ENCODE peak calls at places on chromosome 1, in five cellular contexts. One of them, this sample, is unnamed.

GRCh38 chr1:231691618-231692259 is 65.1 kb downstream of the DISC1 start:
- DNase-seq in WTC11: peak
- DNase-seq in GM10248: no peak
- DNase-seq in Panc1: peak
- DNase-seq in activated T-cell treated with anti-CD3 and anti-CD28 coated beads for 1 hour: no peak
- DNase-seq in this sample: no peak

GRCh38 chr1:222976453-222976852 is 161.6 kb downstream of the DISP1 start:
- DNase-seq in WTC11: no peak
- DNase-seq in GM10248: no peak
- DNase-seq in Panc1: no peak
- DNase-seq in activated T-cell treated with anti-CD3 and anti-CD28 coated beads for 1 hour: no peak
- DNase-seq in this sample: no peak

GRCh38 chr1:52635321-52636089 is 2.5 kb downstream of the SHISAL2A start:
- DNase-seq in WTC11: no peak
- DNase-seq in GM10248: no peak
- DNase-seq in Panc1: no peak
- DNase-seq in activated T-cell treated with anti-CD3 and anti-CD28 coated beads for 1 hour: no peak
- DNase-seq in this sample: no peak

GRCh38 chr1:1858382-1859086 is 32.4 kb downstream of the GNB1 start:
- DNase-seq in WTC11: peak
- DNase-seq in GM10248: no peak
- DNase-seq in Panc1: no peak
- DNase-seq in activated T-cell treated with anti-CD3 and anti-CD28 coated beads for 1 hour: no peak
- DNase-seq in this sample: peak

GRCh38 chr1:98991127-98992003 is 13.3 kb downstream of the PLPPR5 start:
- DNase-seq in WTC11: no peak
- DNase-seq in GM10248: no peak
- DNase-seq in Panc1: no peak
- DNase-seq in activated T-cell treated with anti-CD3 and anti-CD28 coated beads for 1 hour: no peak
- DNase-seq in this sample: peak

GRCh38 chr1:53395671-53396215 is 63.5 kb upstream of the DMRTB1 start:
- DNase-seq in WTC11: no peak
- DNase-seq in GM10248: no peak
- DNase-seq in Panc1: no peak
- DNase-seq in activated T-cell treated with anti-CD3 and anti-CD28 coated beads for 1 hour: no peak
- DNase-seq in this sample: no peak

GRCh38 chr1:221945669-221946068 is 203.8 kb upstream of the DUSP10 start:
- DNase-seq in WTC11: no peak
- DNase-seq in GM10248: no peak
- DNase-seq in Panc1: no peak
- DNase-seq in activated T-cell treated with anti-CD3 and anti-CD28 coated beads for 1 hour: no peak
- DNase-seq in this sample: no peak

GRCh38 chr1:221263831-221264767 is 384.9 kb downstream of the HLX start:
- DNase-seq in WTC11: peak
- DNase-seq in GM10248: peak
- DNase-seq in Panc1: peak
- DNase-seq in activated T-cell treated with anti-CD3 and anti-CD28 coated beads for 1 hour: peak
- DNase-seq in this sample: peak

GRCh38 chr1:45260244-45260643 is 53.8 kb upstream of the ZSWIM5 start:
- DNase-seq in WTC11: no peak
- DNase-seq in GM10248: no peak
- DNase-seq in Panc1: no peak
- DNase-seq in activated T-cell treated with anti-CD3 and anti-CD28 coated beads for 1 hour: no peak
- DNase-seq in this sample: no peak

GRCh38 chr1:228265167-228265566 is 57.3 kb downstream of the OBSCN start:
- DNase-seq in WTC11: no peak
- DNase-seq in GM10248: no peak
- DNase-seq in Panc1: no peak
- DNase-seq in activated T-cell treated with anti-CD3 and anti-CD28 coated beads for 1 hour: no peak
- DNase-seq in this sample: no peak

GRCh38 chr1:43563779-43564616 is 33.3 kb downstream of the PTPRF start:
- DNase-seq in WTC11: no peak
- DNase-seq in GM10248: no peak
- DNase-seq in Panc1: no peak
- DNase-seq in activated T-cell treated with anti-CD3 and anti-CD28 coated beads for 1 hour: no peak
- DNase-seq in this sample: no peak

GRCh38 chr1:40712405-40712944 is 21.0 kb downstream of the NFYC start:
- DNase-seq in WTC11: no peak
- DNase-seq in GM10248: no peak
- DNase-seq in Panc1: no peak
- DNase-seq in activated T-cell treated with anti-CD3 and anti-CD28 coated beads for 1 hour: no peak
- DNase-seq in this sample: no peak

GRCh38 chr1:184753608-184754478 is 815 bp downstream of the EDEM3 start:
- DNase-seq in WTC11: peak
- DNase-seq in GM10248: peak
- DNase-seq in Panc1: no peak
- DNase-seq in activated T-cell treated with anti-CD3 and anti-CD28 coated beads for 1 hour: peak
- DNase-seq in this sample: peak

GRCh38 chr1:44810101-44810761 is 1.9 kb downstream of the BTBD19 start:
- DNase-seq in WTC11: no peak
- DNase-seq in GM10248: no peak
- DNase-seq in Panc1: no peak
- DNase-seq in activated T-cell treated with anti-CD3 and anti-CD28 coated beads for 1 hour: no peak
- DNase-seq in this sample: no peak

GRCh38 chr1:193031431-193031830 is 27.7 kb downstream of the UCHL5 start:
- DNase-seq in WTC11: no peak
- DNase-seq in GM10248: peak
- DNase-seq in Panc1: no peak
- DNase-seq in activated T-cell treated with anti-CD3 and anti-CD28 coated beads for 1 hour: no peak
- DNase-seq in this sample: peak

GRCh38 chr1:213650603-213651002 is 337.2 kb upstream of the PROX1 start:
- DNase-seq in WTC11: no peak
- DNase-seq in GM10248: no peak
- DNase-seq in Panc1: no peak
- DNase-seq in activated T-cell treated with anti-CD3 and anti-CD28 coated beads for 1 hour: no peak
- DNase-seq in this sample: no peak

GRCh38 chr1:11749203-11749689 is 12.7 kb upstream of the C1orf167 start:
- DNase-seq in WTC11: peak
- DNase-seq in GM10248: peak
- DNase-seq in Panc1: no peak
- DNase-seq in activated T-cell treated with anti-CD3 and anti-CD28 coated beads for 1 hour: no peak
- DNase-seq in this sample: peak

GRCh38 chr1:86858524-86859261 is 55.2 kb downstream of the SELENOF start:
- DNase-seq in WTC11: no peak
- DNase-seq in GM10248: no peak
- DNase-seq in Panc1: no peak
- DNase-seq in activated T-cell treated with anti-CD3 and anti-CD28 coated beads for 1 hour: no peak
- DNase-seq in this sample: no peak

GRCh38 chr1:218827486-218827885 is 346.2 kb upstream of the LYPLAL1 start:
- DNase-seq in WTC11: no peak
- DNase-seq in GM10248: no peak
- DNase-seq in Panc1: no peak
- DNase-seq in activated T-cell treated with anti-CD3 and anti-CD28 coated beads for 1 hour: no peak
- DNase-seq in this sample: peak

GRCh38 chr1:86502721-86503430 is 34.1 kb downstream of the CLCA1 start:
- DNase-seq in WTC11: peak
- DNase-seq in GM10248: no peak
- DNase-seq in Panc1: no peak
- DNase-seq in activated T-cell treated with anti-CD3 and anti-CD28 coated beads for 1 hour: no peak
- DNase-seq in this sample: no peak

GRCh38 chr1:55793856-55794255 is 578.7 kb upstream of the USP24 start:
- DNase-seq in WTC11: no peak
- DNase-seq in GM10248: no peak
- DNase-seq in Panc1: no peak
- DNase-seq in activated T-cell treated with anti-CD3 and anti-CD28 coated beads for 1 hour: no peak
- DNase-seq in this sample: no peak

GRCh38 chr1:35316264-35316663 is 47.8 kb downstream of the ZMYM4 start:
- DNase-seq in WTC11: no peak
- DNase-seq in GM10248: no peak
- DNase-seq in Panc1: no peak
- DNase-seq in activated T-cell treated with anti-CD3 and anti-CD28 coated beads for 1 hour: no peak
- DNase-seq in this sample: no peak

GRCh38 chr1:19179597-19180271 is 30.3 kb downstream of the UBR4 start:
- DNase-seq in WTC11: no peak
- DNase-seq in GM10248: no peak
- DNase-seq in Panc1: peak
- DNase-seq in activated T-cell treated with anti-CD3 and anti-CD28 coated beads for 1 hour: no peak
- DNase-seq in this sample: no peak

GRCh38 chr1:23118957-23119792 is 49.5 kb downstream of the LUZP1 start:
- DNase-seq in WTC11: no peak
- DNase-seq in GM10248: no peak
- DNase-seq in Panc1: no peak
- DNase-seq in activated T-cell treated with anti-CD3 and anti-CD28 coated beads for 1 hour: no peak
- DNase-seq in this sample: no peak

GRCh38 chr1:9302745-9303524 is 10.2 kb downstream of the SPSB1 start:
- DNase-seq in WTC11: no peak
- DNase-seq in GM10248: no peak
- DNase-seq in Panc1: no peak
- DNase-seq in activated T-cell treated with anti-CD3 and anti-CD28 coated beads for 1 hour: no peak
- DNase-seq in this sample: peak

GRCh38 chr1:156931974-156932710 is 11.7 kb downstream of the LRRC71 start:
- DNase-seq in WTC11: no peak
- DNase-seq in GM10248: no peak
- DNase-seq in Panc1: no peak
- DNase-seq in activated T-cell treated with anti-CD3 and anti-CD28 coated beads for 1 hour: no peak
- DNase-seq in this sample: peak

GRCh38 chr1:12343823-12344487 is 114.1 kb downstream of the VPS13D start:
- DNase-seq in WTC11: no peak
- DNase-seq in GM10248: peak
- DNase-seq in Panc1: no peak
- DNase-seq in activated T-cell treated with anti-CD3 and anti-CD28 coated beads for 1 hour: no peak
- DNase-seq in this sample: no peak

GRCh38 chr1:225440380-225440957 is 12.6 kb upstream of the LBR start:
- DNase-seq in WTC11: no peak
- DNase-seq in GM10248: no peak
- DNase-seq in Panc1: no peak
- DNase-seq in activated T-cell treated with anti-CD3 and anti-CD28 coated beads for 1 hour: no peak
- DNase-seq in this sample: no peak

GRCh38 chr1:4586611-4587010 is 67.8 kb upstream of the AJAP1 start:
- DNase-seq in WTC11: no peak
- DNase-seq in GM10248: no peak
- DNase-seq in Panc1: no peak
- DNase-seq in activated T-cell treated with anti-CD3 and anti-CD28 coated beads for 1 hour: no peak
- DNase-seq in this sample: no peak

GRCh38 chr1:3638676-3639075 is 11.2 kb downstream of the WRAP73 start:
- DNase-seq in WTC11: no peak
- DNase-seq in GM10248: no peak
- DNase-seq in Panc1: no peak
- DNase-seq in activated T-cell treated with anti-CD3 and anti-CD28 coated beads for 1 hour: no peak
- DNase-seq in this sample: no peak

GRCh38 chr1:198575292-198575691 is 34.8 kb upstream of the ATP6V1G3 start:
- DNase-seq in WTC11: no peak
- DNase-seq in GM10248: no peak
- DNase-seq in Panc1: no peak
- DNase-seq in activated T-cell treated with anti-CD3 and anti-CD28 coated beads for 1 hour: no peak
- DNase-seq in this sample: no peak

GRCh38 chr1:209769171-209769904 is 13.5 kb downstream of the TRAF3IP3 start:
- DNase-seq in WTC11: no peak
- DNase-seq in GM10248: peak
- DNase-seq in Panc1: no peak
- DNase-seq in activated T-cell treated with anti-CD3 and anti-CD28 coated beads for 1 hour: peak
- DNase-seq in this sample: peak

GRCh38 chr1:228003461-228004330 is 3.1 kb upstream of the WNT3A start:
- DNase-seq in WTC11: no peak
- DNase-seq in GM10248: peak
- DNase-seq in Panc1: no peak
- DNase-seq in activated T-cell treated with anti-CD3 and anti-CD28 coated beads for 1 hour: no peak
- DNase-seq in this sample: no peak

GRCh38 chr1:165376041-165376810 is 19.7 kb upstream of the LMX1A start:
- DNase-seq in WTC11: peak
- DNase-seq in GM10248: no peak
- DNase-seq in Panc1: no peak
- DNase-seq in activated T-cell treated with anti-CD3 and anti-CD28 coated beads for 1 hour: peak
- DNase-seq in this sample: peak